ENCODE peak calls at places on chromosomes 1 and 21, in four cellular contexts. H, B, K and Q are unnamed samples.

GRCh38 chr1:20590313-20590777 is 1.4 kb downstream of the CDA start:
- DNase-seq in H (no peak), B (no peak), K (no peak), Q (no peak)

GRCh38 chr21:44883250-44883649 is 9.8 kb upstream of the PTTG1IP start:
- DNase-seq in H (no peak), B (no peak), K (no peak), Q (no peak)

GRCh38 chr1:66342707-66343106 is 191.2 kb upstream of the SGIP1 start:
- DNase-seq in H (no peak), B (no peak), K (no peak), Q (no peak)

GRCh38 chr1:182119631-182120030 is 58.1 kb upstream of the ZNF648 start:
- DNase-seq in H (no peak), B (no peak), K (no peak), Q (no peak)

GRCh38 chr1:43605761-43606160 is 44.2 kb upstream of the KDM4A start:
- DNase-seq in H (no peak), B (no peak), K (no peak), Q (no peak)

GRCh38 chr1:172897738-172898137 is 153.0 kb downstream of the TNFSF18 start:
- DNase-seq in H (no peak), B (no peak), K (peak), Q (no peak)

GRCh38 chr1:12666141-12666735 is 22.4 kb downstream of the AADACL4 start:
- DNase-seq in H (no peak), B (no peak), K (no peak), Q (no peak)

GRCh38 chr1:92485374-92486250 is 1.1 kb downstream of the GFI1 start:
- DNase-seq in H (peak), B (peak), K (no peak), Q (peak)

GRCh38 chr1:34164510-34165381 is at the start of gene CSMD2:
- DNase-seq in H (no peak), B (no peak), K (no peak), Q (no peak)

GRCh38 chr1:180182721-180183311 is 28.1 kb downstream of the QSOX1 start:
- DNase-seq in H (no peak), B (no peak), K (no peak), Q (no peak)

GRCh38 chr1:211469938-211470529 is 21.9 kb downstream of the RD3 start:
- DNase-seq in H (no peak), B (peak), K (peak), Q (peak)